ENCODE peak calls at places on chromosomes 3 and 15, in six cellular contexts. A is foreskin fibroblast; P is heart left ventricle; V is lower leg skin; W is AG09319; S is CD8-positive, alpha-beta T cell. O is an unnamed sample.
A peak's percentile ranks its signal among the peaks of the same experiment; 100 is the strongest.

GRCh38 chr3:58169371-58169770 is 41.4 kb downstream of the DNASE1L3 start:
- DNase-seq in A (no peak), P (no peak), V (no peak), W (no peak), S (no peak), O (no peak)

GRCh38 chr3:187101184-187102072 is 37.9 kb downstream of the RPL39L start:
- DNase-seq in A (peak; percentile 86), P (peak; percentile 84), V (peak; percentile 48), W (peak; percentile 43), S (peak; percentile 55), O (peak; percentile 14)

GRCh38 chr3:118628704-118629341 is 405.8 kb downstream of the IGSF11 start:
- DNase-seq in A (peak; percentile 8), P (peak; percentile 39), V (peak; percentile 15), W (peak; percentile 4), S (no peak), O (peak; percentile 77)

GRCh38 chr15:98799461-98799971 is 151.2 kb downstream of the IGF1R start:
- DNase-seq in A (peak; percentile 44), P (no peak), V (no peak), W (no peak), S (no peak), O (peak; percentile 69)

GRCh38 chr15:94023520-94023919 is 207.8 kb upstream of the MCTP2 start:
- DNase-seq in A (peak; percentile 2), P (no peak), V (no peak), W (no peak), S (no peak), O (no peak)

GRCh38 chr15:95557226-95558046 is 773.1 kb upstream of the NR2F2 start:
- DNase-seq in A (peak; percentile 92), P (peak; percentile 22), V (no peak), W (peak; percentile 57), S (no peak), O (peak; percentile 91)

GRCh38 chr3:70737656-70738309 is 425.3 kb upstream of the MDFIC2 start:
- DNase-seq in A (no peak), P (no peak), V (no peak), W (no peak), S (no peak), O (peak; percentile 39)

GRCh38 chr3:32873491-32874130 is 55.8 kb downstream of the TRIM71 start:
- DNase-seq in A (no peak), P (no peak), V (no peak), W (no peak), S (no peak), O (no peak)

GRCh38 chr3:13598201-13598600 is 49.3 kb downstream of the FBLN2 start:
- DNase-seq in A (no peak), P (no peak), V (no peak), W (no peak), S (no peak), O (no peak)

DNA sequence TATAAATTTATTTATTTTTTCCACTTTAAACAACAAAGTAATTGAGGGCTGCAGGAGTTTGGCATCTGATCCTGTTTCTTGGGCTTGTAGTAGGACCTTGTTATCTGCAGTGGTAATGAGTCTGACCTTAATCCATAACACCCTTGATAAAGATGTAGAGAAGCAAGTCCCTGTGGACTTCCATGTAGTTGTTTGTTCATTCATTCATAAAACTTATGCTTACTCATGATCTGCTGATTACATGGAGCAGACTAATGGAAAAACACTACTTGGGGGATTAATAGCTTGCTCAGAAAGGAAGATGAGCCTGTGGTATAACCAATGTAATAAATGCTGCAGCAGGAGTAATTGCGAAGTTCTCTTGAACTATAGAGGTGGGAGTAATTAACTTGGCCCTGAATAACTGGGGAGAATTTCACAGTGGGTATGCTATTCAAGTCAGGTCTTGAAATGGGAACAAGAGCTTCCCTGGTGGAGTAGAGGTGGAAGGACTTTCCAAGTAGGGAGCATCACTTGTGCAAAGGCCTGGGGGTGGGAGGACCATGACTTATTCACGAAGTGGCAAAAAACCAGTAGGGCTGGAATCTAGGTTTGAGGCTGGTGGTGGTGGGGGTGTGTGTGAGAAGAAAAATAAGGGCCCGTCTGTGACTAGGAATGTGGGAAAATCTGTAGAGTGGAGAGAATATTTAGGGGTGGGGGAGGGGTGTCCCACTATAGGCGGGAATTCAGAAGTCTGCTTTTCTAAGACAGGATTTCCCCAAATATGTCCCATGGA is 271.7 kb upstream of the TBL1XR1 start:
- DNase-seq in A (peak; percentile 50), P (no peak), V (no peak), W (no peak), S (no peak), O (no peak)
- TF ChIP-seq CTCF in A (no peak), P (no peak), V (no peak), W (no peak), S (no peak), O (no peak)

GRCh38 chr15:36642311-36642710 is 62.9 kb downstream of the CDIN1 start:
- DNase-seq in A (no peak), P (no peak), V (no peak), W (no peak), S (no peak), O (no peak)

GRCh38 chr15:36644156-36644896 is 64.9 kb downstream of the CDIN1 start:
- DNase-seq in A (no peak), P (no peak), V (no peak), W (no peak), S (no peak), O (no peak)

GRCh38 chr15:36643551-36643950 is 64.1 kb downstream of the CDIN1 start:
- DNase-seq in A (no peak), P (no peak), V (no peak), W (no peak), S (no peak), O (peak; percentile 44)

GRCh38 chr15:36645106-36645505 is 65.7 kb downstream of the CDIN1 start:
- DNase-seq in A (peak; percentile 10), P (no peak), V (no peak), W (no peak), S (no peak), O (peak; percentile 21)
- TF ChIP-seq CTCF in A (peak; percentile 14), P (peak; percentile 19), V (no peak), W (peak; percentile 25), S (no peak), O (no peak)

GRCh38 chr3:188575501-188575900 is 421.5 kb downstream of the LPP start:
- DNase-seq in A (no peak), P (no peak), V (no peak), W (no peak), S (no peak), O (no peak)

GRCh38 chr3:188574885-188575284 is 420.9 kb downstream of the LPP start:
- DNase-seq in A (no peak), P (no peak), V (no peak), W (no peak), S (no peak), O (no peak)

GRCh38 chr3:188571531-188572115 is 417.7 kb downstream of the LPP start:
- DNase-seq in A (peak; percentile 24), P (no peak), V (no peak), W (no peak), S (no peak), O (peak; percentile 74)

GRCh38 chr3:188573929-188574317 is 420.0 kb downstream of the LPP start:
- DNase-seq in A (no peak), P (no peak), V (no peak), W (no peak), S (no peak), O (no peak)

DNA sequence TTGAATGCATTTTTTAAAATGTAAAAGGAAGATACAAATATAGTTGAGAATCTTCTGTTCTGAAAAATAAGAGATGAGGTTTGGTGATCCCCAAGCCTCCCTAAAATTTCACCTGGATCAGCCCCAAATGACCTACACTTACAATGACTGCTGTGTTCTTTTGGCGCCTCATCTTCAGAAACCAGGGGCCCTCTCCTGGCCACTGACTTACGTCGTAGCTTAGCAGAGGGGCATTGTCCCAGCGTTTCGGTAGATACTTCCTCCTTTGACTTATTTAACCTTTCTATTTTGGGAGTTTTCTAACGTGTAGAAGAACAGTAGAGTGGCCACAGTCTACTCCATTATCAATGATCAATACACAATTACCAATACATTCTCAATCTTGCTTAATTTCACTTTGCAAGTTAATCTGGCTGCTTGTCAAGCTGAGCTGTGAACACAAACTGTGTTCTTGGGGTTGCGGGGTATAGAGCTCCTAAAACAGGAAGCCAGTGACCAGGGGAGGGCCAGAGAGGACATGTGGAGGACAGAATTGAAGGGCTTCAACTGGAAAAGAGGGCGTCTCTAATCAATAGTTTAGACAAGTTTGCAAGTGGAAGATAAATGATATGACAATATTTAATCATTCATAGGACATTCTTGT is 419.4 kb downstream of the LPP start:
- DNase-seq in A (no peak), P (no peak), V (no peak), W (no peak), S (no peak), O (no peak)
- TF ChIP-seq CTCF in A (no peak), P (no peak), V (no peak), W (no peak), S (no peak), O (no peak)

GRCh38 chr15:31200735-31201151 is 99.2 kb upstream of the TRPM1 start:
- DNase-seq in A (peak; percentile 53), P (peak; percentile 83), V (peak; percentile 62), W (no peak), S (peak; percentile 71), O (peak; percentile 65)
- TF ChIP-seq CTCF in A (peak; percentile 40), P (peak; percentile 60), V (no peak), W (peak; percentile 30), S (peak; percentile 51), O (peak; percentile 82)

O was measured in bronchial epithelial cell.